ENCODE peak calls at places on chromosomes 16 and 17, in eight cellular contexts. E, G, Q, I, D, T, H and P are unnamed samples.

GRCh38 chr16:67917140-67917851 is 14.4 kb downstream of the CTRL start:
- DNase-seq in H (no peak), I (no peak), T (no peak), D (no peak), G (peak; percentile 69), Q (no peak), E (no peak), P (no peak)

GRCh38 chr17:78839173-78839761 is 1.3 kb downstream of the USP36 start:
- DNase-seq in Q (no peak), E (no peak), G (no peak), T (peak; percentile 68), D (no peak), H (peak; percentile 14), I (no peak), P (peak; percentile 71)

GRCh38 chr16:2715519-2715918 is 4.5 kb downstream of the PRSS27 start:
- DNase-seq in I (no peak), Q (peak; percentile 77), D (no peak), G (peak; percentile 75), H (peak; percentile 78), E (peak; percentile 58), T (peak; percentile 28), P (peak; percentile 23)

GRCh38 chr16:66467611-66468010 is 40.5 kb downstream of the BEAN1 start:
- DNase-seq in D (no peak), I (peak; percentile 54), T (no peak), E (no peak), Q (no peak), H (no peak), G (no peak), P (no peak)

GRCh38 chr17:57892146-57892819 is 42.4 kb upstream of the MRPS23 start:
- DNase-seq in G (peak; percentile 90), D (no peak), H (peak; percentile 83), I (peak; percentile 96), T (peak; percentile 88), E (peak; percentile 88), Q (peak; percentile 72), P (no peak)

GRCh38 chr17:17406225-17406624 is 70.6 kb upstream of the MED9 start:
- DNase-seq in I (peak; percentile 81), Q (no peak), G (no peak), D (no peak), T (peak; percentile 25), E (no peak), H (no peak), P (no peak)

GRCh38 chr17:79338142-79338541 is 263.5 kb downstream of the ENGASE start:
- DNase-seq in I (no peak), G (no peak), T (no peak), D (no peak), H (no peak), Q (no peak), E (no peak), P (peak; percentile 1)

GRCh38 chr16:4944333-4945281 is 7.7 kb upstream of the PPL start:
- DNase-seq in T (peak; percentile 98), D (peak; percentile 90), H (peak; percentile 97), E (peak; percentile 90), Q (no peak), G (peak; percentile 86), I (peak; percentile 98), P (peak; percentile 95)

GRCh38 chr17:40056379-40057005 is 2.3 kb upstream of the MED24 start:
- DNase-seq in D (no peak), I (no peak), G (no peak), H (no peak), E (no peak), T (no peak), Q (no peak), P (no peak)

GRCh38 chr17:78844301-78845005 is 3.8 kb upstream of the USP36 start:
- DNase-seq in E (no peak), D (no peak), G (no peak), H (no peak), T (peak; percentile 28), I (no peak), Q (no peak), P (peak; percentile 11)

GRCh38 chr16:69039333-69039941 is 66.0 kb upstream of the HAS3 start:
- DNase-seq in T (peak; percentile 45), G (no peak), E (no peak), Q (no peak), D (no peak), H (peak; percentile 36), I (peak; percentile 31), P (no peak)

GRCh38 chr17:55480907-55481306 is 30.3 kb downstream of the SMIM36 start:
- DNase-seq in I (no peak), D (no peak), T (no peak), H (no peak), E (no peak), G (no peak), Q (no peak), P (no peak)

GRCh38 chr16:67173323-67173722 is 3.0 kb downstream of the NOL3 start:
- DNase-seq in D (no peak), T (no peak), G (no peak), E (no peak), H (no peak), I (no peak), Q (no peak), P (no peak)

GRCh38 chr17:81309140-81309858 is 14.2 kb upstream of the SLC38A10 start:
- DNase-seq in Q (no peak), H (peak; percentile 75), I (peak; percentile 99), E (peak; percentile 93), G (peak; percentile 93), D (no peak), T (peak; percentile 68), P (peak; percentile 12)

GRCh38 chr16:23905027-23905426 is 69.2 kb downstream of the PRKCB start:
- DNase-seq in E (peak; percentile 36), D (peak; percentile 25), T (no peak), I (no peak), H (no peak), Q (no peak), G (peak; percentile 33), P (peak; percentile 66)

DNA sequence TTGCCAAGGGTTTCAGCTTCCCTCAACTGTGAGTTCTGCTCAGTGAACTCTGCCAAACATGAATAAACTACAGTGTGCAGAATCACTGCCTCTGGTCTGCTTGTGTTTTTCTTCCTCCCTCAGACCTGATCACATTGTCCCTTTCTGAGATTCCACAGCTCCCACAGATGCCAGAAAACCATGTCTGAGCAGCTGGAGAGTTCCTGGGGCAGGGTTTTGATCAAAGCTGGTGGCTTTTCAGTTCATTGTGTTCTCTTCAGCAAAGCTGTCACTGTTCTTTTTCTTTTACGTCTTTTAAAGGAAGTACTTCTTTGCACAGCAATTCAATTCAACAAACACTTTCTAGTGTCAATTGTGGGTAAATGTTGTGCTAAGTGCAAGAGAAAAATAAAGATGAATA is 555.8 kb downstream of the RBFOX1 start:
- DNase-seq in H (no peak), G (no peak), Q (no peak), E (no peak), I (no peak), T (no peak), D (no peak), P (no peak)
- TF ChIP-seq CTCF in H (no peak), G (no peak), Q (no peak), E (no peak), I (no peak), T (no peak), D (no peak), P (no peak)

GRCh38 chr17:68019675-68020450 is 15.7 kb upstream of the KPNA2 start:
- DNase-seq in E (peak; percentile 94), D (peak; percentile 65), Q (peak; percentile 94), T (peak; percentile 94), I (peak; percentile 100), G (peak; percentile 97), H (peak; percentile 96), P (peak; percentile 96)
- TF ChIP-seq CTCF in E (peak; percentile 79), D (peak; percentile 6), Q (peak; percentile 44), T (no peak), I (no peak), G (peak; percentile 47), H (no peak), P (peak; percentile 43)

GRCh38 chr17:7982171-7982570 is 20.2 kb upstream of the GUCY2D start:
- DNase-seq in E (no peak), Q (no peak), T (peak; percentile 87), I (no peak), D (no peak), H (peak; percentile 38), G (no peak), P (peak; percentile 68)

GRCh38 chr17:7984904-7985303 is 17.5 kb upstream of the GUCY2D start:
- DNase-seq in Q (no peak), H (no peak), I (peak; percentile 69), D (no peak), T (no peak), G (no peak), E (no peak), P (no peak)

GRCh38 chr17:7987112-7987893 is 15.1 kb upstream of the GUCY2D start:
- DNase-seq in D (no peak), E (no peak), G (no peak), Q (no peak), I (peak; percentile 82), T (peak; percentile 65), H (no peak), P (no peak)

GRCh38 chr17:7977805-7978204 is 24.6 kb upstream of the GUCY2D start:
- DNase-seq in G (no peak), T (no peak), E (no peak), D (no peak), I (no peak), H (no peak), Q (no peak), P (no peak)

GRCh38 chr17:7982666-7983065 is 19.7 kb upstream of the GUCY2D start:
- DNase-seq in G (no peak), D (no peak), H (peak; percentile 40), E (no peak), Q (no peak), T (no peak), I (peak; percentile 72), P (no peak)
- TF ChIP-seq CTCF in G (no peak), D (peak; percentile 21), H (no peak), E (no peak), Q (no peak), T (peak; percentile 19), I (no peak), P (no peak)

DNA sequence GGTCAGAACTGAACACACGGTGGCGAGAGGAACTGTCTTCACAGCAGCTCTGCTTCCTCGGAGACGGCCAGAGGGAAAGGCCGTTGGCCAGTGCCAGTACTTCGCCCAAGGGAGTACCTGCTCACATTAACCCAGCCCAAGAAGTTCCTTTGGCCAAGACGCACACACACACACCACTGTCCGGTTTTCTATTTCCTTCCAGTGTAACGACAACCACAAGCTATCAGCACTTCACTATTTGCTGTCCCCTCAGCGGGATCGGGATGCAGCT is 735 bp upstream of the GGNBP2 start:
- DNase-seq in I (no peak), E (peak; percentile 63), H (peak; percentile 83), T (peak; percentile 64), D (no peak), G (no peak), Q (no peak), P (peak; percentile 60)
- TF ChIP-seq CTCF in I (no peak), E (no peak), H (no peak), T (peak; percentile 27), D (no peak), G (peak; percentile 26), Q (no peak), P (peak; percentile 30)